ENCODE peak calls at places on chromosomes 7 and 10, in four cellular contexts. J, I, Q and S are unnamed samples.

GRCh38 chr10:106111241-106111640 is 1053.3 kb downstream of the SORCS1 start:
- DNase-seq in I (no peak), J (peak), Q (no peak), S (no peak)

GRCh38 chr7:1289681-1290261 is 57.1 kb downstream of the UNCX start:
- DNase-seq in I (no peak), J (no peak), Q (no peak), S (no peak)

GRCh38 chr7:150970424-150970823 is 7.7 kb downstream of the KCNH2 start:
- DNase-seq in Q (no peak), I (no peak), J (no peak), S (no peak)

GRCh38 chr10:132096223-132096622 is 30.5 kb downstream of the JAKMIP3 start:
- DNase-seq in J (peak), Q (no peak), I (no peak), S (no peak)

GRCh38 chr7:47763063-47763974 is 181.4 kb upstream of the TNS3 start:
- DNase-seq in Q (no peak), J (peak), I (no peak), S (peak)

GRCh38 chr10:28135258-28135657 is 136.4 kb upstream of the ODAD2 start:
- DNase-seq in I (no peak), Q (no peak), J (peak), S (no peak)

GRCh38 chr7:33640732-33641131 is 264.6 kb upstream of the BMPER start:
- DNase-seq in Q (no peak), I (no peak), J (no peak), S (no peak)

GRCh38 chr10:36349445-36350063 is 707.5 kb upstream of the FZD8 start:
- DNase-seq in I (no peak), Q (no peak), J (peak), S (no peak)

GRCh38 chr10:19168584-19168983 is 120.0 kb downstream of the MALRD1 start:
- DNase-seq in Q (no peak), I (no peak), J (peak), S (no peak)

GRCh38 chr7:102216573-102217314 is 69.9 kb upstream of the SH2B2 start:
- DNase-seq in Q (no peak), I (no peak), J (no peak), S (no peak)

GRCh38 chr10:109846832-109847231 is 76.5 kb downstream of the XPNPEP1 start:
- DNase-seq in I (no peak), J (no peak), Q (no peak), S (no peak)

GRCh38 chr7:119197872-119198527 is 973.5 kb downstream of the ANKRD7 start:
- DNase-seq in Q (peak), I (no peak), J (peak), S (no peak)

GRCh38 chr10:48533951-48534720 is 70.7 kb downstream of the ARHGAP22 start:
- DNase-seq in I (no peak), J (no peak), Q (no peak), S (no peak)

GRCh38 chr10:102726274-102726673 is 11.8 kb downstream of the SFXN2 start:
- DNase-seq in I (no peak), Q (no peak), J (peak), S (no peak)

GRCh38 chr7:130322615-130323014 is 22.0 kb upstream of the CPA5 start:
- DNase-seq in I (no peak), Q (no peak), J (no peak), S (no peak)

GRCh38 chr10:3911713-3912442 is 126.9 kb upstream of the KLF6 start:
- DNase-seq in J (no peak), Q (no peak), I (no peak), S (no peak)

GRCh38 chr7:11613292-11613930 is 218.6 kb downstream of the THSD7A start:
- DNase-seq in Q (no peak), J (no peak), I (no peak), S (no peak)

GRCh38 chr7:44287488-44288380 is 37.7 kb downstream of the CAMK2B start:
- DNase-seq in Q (peak), I (no peak), J (no peak), S (peak)

GRCh38 chr7:2864999-2865670 is 21.0 kb upstream of the GNA12 start:
- DNase-seq in J (peak), I (peak), Q (peak), S (peak)

GRCh38 chr7:44286182-44286617 is 39.2 kb downstream of the CAMK2B start:
- DNase-seq in J (no peak), Q (peak), I (no peak), S (peak)

GRCh38 chr7:7799138-7799537 is 80.7 kb upstream of the RPA3 start:
- DNase-seq in J (peak), I (no peak), Q (no peak), S (no peak)

GRCh38 chr7:375491-375821 is 85.5 kb downstream of the FOXL3 start:
- DNase-seq in Q (peak), I (no peak), J (no peak), S (peak)

GRCh38 chr7:91345449-91345848 is 81.2 kb downstream of the FZD1 start:
- DNase-seq in Q (no peak), I (no peak), J (no peak), S (no peak)

GRCh38 chr10:27664464-27664863 is 81.2 kb downstream of the MKX start:
- DNase-seq in Q (no peak), J (no peak), I (no peak), S (no peak)

GRCh38 chr10:33566001-33566400 is 231.5 kb upstream of the NRP1 start:
- DNase-seq in I (no peak), J (no peak), Q (no peak), S (no peak)

GRCh38 chr7:41313171-41313570 is 389.7 kb downstream of the INHBA start:
- DNase-seq in I (no peak), Q (no peak), J (peak), S (no peak)

GRCh38 chr7:8823486-8823885 is 390.1 kb downstream of the NXPH1 start:
- DNase-seq in J (no peak), I (no peak), Q (no peak), S (no peak)

GRCh38 chr10:3828404-3829192 is 43.6 kb upstream of the KLF6 start:
- DNase-seq in I (no peak), J (peak), Q (no peak), S (no peak)

GRCh38 chr10:54866666-54867065 is 65.6 kb upstream of the PCDH15 start:
- DNase-seq in Q (no peak), J (no peak), I (no peak), S (no peak)

GRCh38 chr7:18667466-18667865 is 171.9 kb downstream of the HDAC9 start:
- DNase-seq in J (peak), I (no peak), Q (no peak), S (no peak)